ENCODE peak calls at places on chromosomes 1 and 21, in six cellular contexts. One of them, this sample, is unnamed.

GRCh38 chr1:16267690-16268180 is 30.8 kb upstream of the CPLANE2 start:
- DNase-seq in activated CD4-positive, alpha-beta T cell treated with anti-CD3 and anti-CD28 coated beads, Interleukin-2, amount 50 U/mL, for 1 hour: no peak
- DNase-seq in B cell: no peak
- DNase-seq in EL: no peak
- DNase-seq in HEK293T: no peak
- DNase-seq in lower lobe of right lung: no peak
- DNase-seq in this sample: no peak

GRCh38 chr1:206797534-206798383 is 25.5 kb upstream of the IL10 start:
- DNase-seq in B cell: peak
- DNase-seq in lower lobe of right lung: no peak
- DNase-seq in EL: no peak
- DNase-seq in activated CD4-positive, alpha-beta T cell treated with anti-CD3 and anti-CD28 coated beads, Interleukin-2, amount 50 U/mL, for 1 hour: no peak
- DNase-seq in HEK293T: peak
- DNase-seq in this sample: no peak

GRCh38 chr1:8985915-8986813 is 40.1 kb downstream of the SLC2A7 start:
- DNase-seq in activated CD4-positive, alpha-beta T cell treated with anti-CD3 and anti-CD28 coated beads, Interleukin-2, amount 50 U/mL, for 1 hour: no peak
- DNase-seq in EL: peak
- DNase-seq in HEK293T: no peak
- DNase-seq in B cell: no peak
- DNase-seq in lower lobe of right lung: peak
- DNase-seq in this sample: no peak

GRCh38 chr1:161031874-161032273 is 6.9 kb downstream of the TSTD1 start:
- DNase-seq in B cell: no peak
- DNase-seq in activated CD4-positive, alpha-beta T cell treated with anti-CD3 and anti-CD28 coated beads, Interleukin-2, amount 50 U/mL, for 1 hour: no peak
- DNase-seq in lower lobe of right lung: no peak
- DNase-seq in HEK293T: no peak
- DNase-seq in EL: no peak
- DNase-seq in this sample: no peak

GRCh38 chr1:233240839-233241682 is 54.5 kb downstream of the PCNX2 start:
- DNase-seq in EL: peak
- DNase-seq in B cell: no peak
- DNase-seq in HEK293T: peak
- DNase-seq in activated CD4-positive, alpha-beta T cell treated with anti-CD3 and anti-CD28 coated beads, Interleukin-2, amount 50 U/mL, for 1 hour: no peak
- DNase-seq in lower lobe of right lung: peak
- DNase-seq in this sample: no peak

GRCh38 chr1:51344602-51345299 is 14.4 kb upstream of the TTC39A start:
- DNase-seq in activated CD4-positive, alpha-beta T cell treated with anti-CD3 and anti-CD28 coated beads, Interleukin-2, amount 50 U/mL, for 1 hour: no peak
- DNase-seq in HEK293T: no peak
- DNase-seq in EL: no peak
- DNase-seq in lower lobe of right lung: peak
- DNase-seq in B cell: peak
- DNase-seq in this sample: no peak

GRCh38 chr1:245798367-245798747 is 643.6 kb downstream of the KIF26B start:
- DNase-seq in B cell: no peak
- DNase-seq in EL: no peak
- DNase-seq in lower lobe of right lung: no peak
- DNase-seq in activated CD4-positive, alpha-beta T cell treated with anti-CD3 and anti-CD28 coated beads, Interleukin-2, amount 50 U/mL, for 1 hour: no peak
- DNase-seq in HEK293T: no peak
- DNase-seq in this sample: no peak

GRCh38 chr1:109636201-109636952 is 16.7 kb downstream of the AMPD2 start:
- DNase-seq in HEK293T: no peak
- DNase-seq in B cell: no peak
- DNase-seq in activated CD4-positive, alpha-beta T cell treated with anti-CD3 and anti-CD28 coated beads, Interleukin-2, amount 50 U/mL, for 1 hour: no peak
- DNase-seq in lower lobe of right lung: no peak
- DNase-seq in EL: peak
- DNase-seq in this sample: no peak

GRCh38 chr1:165847486-165847885 is 20.1 kb downstream of the UCK2 start:
- DNase-seq in HEK293T: no peak
- DNase-seq in B cell: no peak
- DNase-seq in EL: no peak
- DNase-seq in lower lobe of right lung: no peak
- DNase-seq in activated CD4-positive, alpha-beta T cell treated with anti-CD3 and anti-CD28 coated beads, Interleukin-2, amount 50 U/mL, for 1 hour: no peak
- DNase-seq in this sample: no peak

GRCh38 chr1:194184402-194184801 is 998.0 kb upstream of the B3GALT2 start:
- DNase-seq in EL: no peak
- DNase-seq in activated CD4-positive, alpha-beta T cell treated with anti-CD3 and anti-CD28 coated beads, Interleukin-2, amount 50 U/mL, for 1 hour: no peak
- DNase-seq in lower lobe of right lung: no peak
- DNase-seq in HEK293T: no peak
- DNase-seq in B cell: no peak
- DNase-seq in this sample: no peak

GRCh38 chr1:67755619-67756018 is 70.6 kb downstream of the GADD45A start:
- DNase-seq in activated CD4-positive, alpha-beta T cell treated with anti-CD3 and anti-CD28 coated beads, Interleukin-2, amount 50 U/mL, for 1 hour: no peak
- DNase-seq in lower lobe of right lung: no peak
- DNase-seq in HEK293T: no peak
- DNase-seq in EL: no peak
- DNase-seq in B cell: no peak
- DNase-seq in this sample: no peak

GRCh38 chr21:33587792-33588484 is 546 bp downstream of the DONSON start:
- DNase-seq in B cell: no peak
- DNase-seq in HEK293T: peak
- DNase-seq in EL: peak
- DNase-seq in lower lobe of right lung: peak
- DNase-seq in activated CD4-positive, alpha-beta T cell treated with anti-CD3 and anti-CD28 coated beads, Interleukin-2, amount 50 U/mL, for 1 hour: no peak
- DNase-seq in this sample: no peak

GRCh38 chr1:201582261-201582951 is 43.5 kb downstream of the NAV1 start:
- DNase-seq in activated CD4-positive, alpha-beta T cell treated with anti-CD3 and anti-CD28 coated beads, Interleukin-2, amount 50 U/mL, for 1 hour: no peak
- DNase-seq in EL: peak
- DNase-seq in B cell: no peak
- DNase-seq in HEK293T: no peak
- DNase-seq in lower lobe of right lung: peak
- DNase-seq in this sample: no peak

GRCh38 chr1:205570173-205570501 is 61.7 kb downstream of the ELK4 start:
- DNase-seq in HEK293T: no peak
- DNase-seq in lower lobe of right lung: no peak
- DNase-seq in EL: no peak
- DNase-seq in activated CD4-positive, alpha-beta T cell treated with anti-CD3 and anti-CD28 coated beads, Interleukin-2, amount 50 U/mL, for 1 hour: no peak
- DNase-seq in B cell: no peak
- DNase-seq in this sample: no peak

GRCh38 chr1:196056966-196057365 is 551.3 kb downstream of the KCNT2 start:
- DNase-seq in EL: no peak
- DNase-seq in activated CD4-positive, alpha-beta T cell treated with anti-CD3 and anti-CD28 coated beads, Interleukin-2, amount 50 U/mL, for 1 hour: no peak
- DNase-seq in lower lobe of right lung: no peak
- DNase-seq in B cell: no peak
- DNase-seq in HEK293T: peak
- DNase-seq in this sample: no peak

GRCh38 chr1:225460021-225460736 is 32.3 kb upstream of the LBR start:
- DNase-seq in lower lobe of right lung: no peak
- DNase-seq in HEK293T: no peak
- DNase-seq in B cell: no peak
- DNase-seq in activated CD4-positive, alpha-beta T cell treated with anti-CD3 and anti-CD28 coated beads, Interleukin-2, amount 50 U/mL, for 1 hour: no peak
- DNase-seq in EL: no peak
- DNase-seq in this sample: no peak

GRCh38 chr1:243620096-243620495 is 229.9 kb downstream of the AKT3 start:
- DNase-seq in B cell: no peak
- DNase-seq in HEK293T: no peak
- DNase-seq in lower lobe of right lung: no peak
- DNase-seq in activated CD4-positive, alpha-beta T cell treated with anti-CD3 and anti-CD28 coated beads, Interleukin-2, amount 50 U/mL, for 1 hour: no peak
- DNase-seq in EL: no peak
- DNase-seq in this sample: no peak

GRCh38 chr1:223700388-223700918 is 11.9 kb upstream of the CAPN2 start:
- DNase-seq in HEK293T: no peak
- DNase-seq in activated CD4-positive, alpha-beta T cell treated with anti-CD3 and anti-CD28 coated beads, Interleukin-2, amount 50 U/mL, for 1 hour: no peak
- DNase-seq in EL: peak
- DNase-seq in lower lobe of right lung: no peak
- DNase-seq in B cell: no peak
- DNase-seq in this sample: no peak

GRCh38 chr1:109397451-109398342 is at the start of gene SORT1:
- DNase-seq in B cell: peak
- DNase-seq in HEK293T: peak
- DNase-seq in EL: peak
- DNase-seq in lower lobe of right lung: peak
- DNase-seq in activated CD4-positive, alpha-beta T cell treated with anti-CD3 and anti-CD28 coated beads, Interleukin-2, amount 50 U/mL, for 1 hour: peak
- DNase-seq in this sample: peak

This sample was measured in activated T-helper 1 cell treated with anti-CD3 and anti-CD28 coated beads, Interleukin-12 subunit alpha, Interleukin-12 subunit beta, Interleukin-2, Interleukin-4 antibody, amounts not matched to agents 30 ng/mL and 10 ng/mL and 1 ng/mL, durations not matched to agents 14 hours and 24 hours and 36 hours.